ENCODE peak calls at places on chromosomes 13 and 19, in seven cellular contexts. Z, V, P, U, C, E and W are unnamed samples.

GRCh38 chr19:906480-906879 is 6.5 kb downstream of the R3HDM4 start:
- DNase-seq in Z (no peak), V (no peak), P (no peak), U (no peak), C (peak; percentile 72), E (no peak), W (no peak)

GRCh38 chr13:110984392-110984791 is 69.5 kb upstream of the ANKRD10 start:
- DNase-seq in Z (no peak), V (no peak), P (no peak), U (no peak), C (no peak), E (no peak), W (no peak)

GRCh38 chr19:5850743-5851293 is 431 bp downstream of the FUT3 start:
- DNase-seq in Z (peak; percentile 4), V (no peak), P (no peak), U (no peak), C (peak; percentile 16), E (no peak), W (no peak)

GRCh38 chr19:15280915-15281683 is 48.9 kb upstream of the EPHX3 start:
- DNase-seq in Z (peak; percentile 63), V (no peak), P (no peak), U (peak; percentile 68), C (no peak), E (no peak), W (peak; percentile 85)

GRCh38 chr13:45490068-45490467 is 25.3 kb downstream of the COG3 start:
- DNase-seq in Z (no peak), V (no peak), P (peak; percentile 24), U (no peak), C (peak; percentile 13), E (no peak), W (no peak)

GRCh38 chr13:80339841-80340642 is 884 bp downstream of the SPRY2 start:
- DNase-seq in Z (no peak), V (no peak), P (peak; percentile 77), U (no peak), C (no peak), E (no peak), W (peak; percentile 59)

GRCh38 chr19:11421607-11422098 is 2.5 kb upstream of the RGL3 start:
- DNase-seq in Z (no peak), V (peak; percentile 17), P (no peak), U (no peak), C (peak; percentile 88), E (no peak), W (peak; percentile 76)

GRCh38 chr19:19752760-19753403 is 20.0 kb upstream of the ZNF14 start:
- DNase-seq in Z (no peak), V (no peak), P (no peak), U (no peak), C (no peak), E (no peak), W (no peak)

GRCh38 chr13:73850104-73850898 is 283.9 kb downstream of the KLF12 start:
- DNase-seq in Z (no peak), V (no peak), P (no peak), U (no peak), C (no peak), E (no peak), W (no peak)

GRCh38 chr13:73851104-73851503 is 283.1 kb downstream of the KLF12 start:
- DNase-seq in Z (no peak), V (no peak), P (no peak), U (no peak), C (no peak), E (no peak), W (no peak)

GRCh38 chr13:73844986-73845385 is 289.2 kb downstream of the KLF12 start:
- DNase-seq in Z (no peak), V (no peak), P (no peak), U (no peak), C (no peak), E (no peak), W (no peak)

DNA sequence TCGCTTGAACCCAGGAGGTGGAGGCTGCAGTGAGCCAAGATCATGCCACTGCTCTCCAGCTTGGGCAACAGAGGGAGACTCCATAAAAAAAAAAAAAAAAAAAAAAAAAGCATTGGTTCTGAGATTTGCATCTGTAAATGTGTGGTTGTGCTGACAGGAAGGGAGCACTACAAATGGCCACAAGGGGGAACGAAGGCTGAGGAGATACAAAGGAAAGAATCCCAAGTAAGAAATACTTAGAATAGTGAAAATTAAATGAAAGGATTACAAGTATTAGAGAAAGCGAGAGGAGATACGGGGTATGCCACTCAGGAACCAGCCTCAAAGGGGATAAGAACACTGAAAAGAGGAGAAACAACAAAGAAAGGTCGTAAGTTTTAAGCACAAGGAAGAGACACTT is 284.9 kb downstream of the KLF12 start:
- DNase-seq in Z (peak; percentile 0), V (no peak), P (peak; percentile 12), U (no peak), C (peak; percentile 44), E (no peak), W (no peak)
- TF ChIP-seq CTCF in Z (peak; percentile 15), V (peak; percentile 47), P (no peak), U (no peak), C (peak; percentile 70), E (peak; percentile 23), W (no peak)

DNA sequence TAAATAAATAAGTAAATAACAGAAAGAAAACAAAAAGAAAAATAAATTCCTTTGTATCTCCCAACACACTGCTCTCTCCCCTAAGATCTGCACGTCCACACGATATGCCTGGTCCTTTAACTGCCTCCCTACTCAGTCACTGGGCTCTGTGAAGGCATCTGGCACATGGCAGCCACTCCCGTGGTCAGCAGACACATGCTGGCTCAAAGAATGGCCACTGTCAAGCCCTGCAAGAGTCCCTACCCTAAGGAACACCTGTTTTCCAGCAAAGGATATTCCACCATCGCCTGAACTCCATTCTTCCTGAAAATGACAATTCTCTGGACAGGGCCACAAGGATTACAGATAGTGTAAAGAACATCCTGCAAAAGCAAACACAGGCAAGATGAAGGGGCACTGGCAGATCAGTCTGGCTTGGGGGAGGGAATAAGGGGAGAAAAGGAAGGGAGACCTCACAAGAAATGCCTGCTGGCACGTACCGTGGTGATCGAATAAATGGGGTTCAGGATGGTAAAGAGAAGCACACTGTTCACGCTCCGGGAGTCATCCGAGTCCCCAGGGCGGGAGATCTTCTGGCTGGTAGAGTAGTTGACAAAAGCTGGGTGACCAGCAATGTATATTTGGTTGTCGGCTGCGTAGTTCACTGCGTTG is 4.3 kb downstream of the HNRNPL start:
- DNase-seq in Z (no peak), V (no peak), P (no peak), U (no peak), C (no peak), E (no peak), W (no peak)
- H3K4me3 ChIP-seq in Z (no peak overlapping the region), V (no peak overlapping the region), P (no peak overlapping the region), U (no peak overlapping the region), C (no peak overlapping the region), E (no peak overlapping the region), W (no peak overlapping the region)

DNA sequence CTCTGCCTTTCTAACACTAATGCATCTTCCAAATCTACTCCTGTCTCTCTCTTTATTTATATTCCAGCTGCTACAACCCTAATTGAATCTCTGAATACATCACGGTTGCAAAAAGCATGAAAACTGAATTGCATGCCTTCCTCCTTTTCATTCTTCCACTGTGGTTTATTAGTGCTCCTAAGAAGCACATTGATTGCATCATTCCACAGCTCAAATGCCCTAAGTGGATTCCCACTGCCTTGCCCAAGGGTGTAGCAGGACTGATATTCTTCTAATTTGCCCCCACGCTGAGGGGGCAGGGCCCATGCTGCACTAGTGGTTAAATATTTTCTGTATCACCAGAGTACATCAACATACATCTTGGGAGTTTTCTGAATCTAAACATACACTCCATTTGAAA is 640.8 kb downstream of the EFNB2 start:
- DNase-seq in Z (no peak), V (no peak), P (no peak), U (no peak), C (no peak), E (no peak), W (no peak)
- TF ChIP-seq CTCF in Z (no peak), V (no peak), P (no peak), U (no peak), C (no peak), E (no peak), W (no peak)

GRCh38 chr13:55347528-55347927 is 1793.2 kb upstream of the PRR20A start:
- DNase-seq in Z (no peak), V (no peak), P (no peak), U (no peak), C (no peak), E (no peak), W (no peak)
- H3K4me3 ChIP-seq in Z (no peak overlapping the region), V (no peak overlapping the region), P (no peak overlapping the region), U (no peak overlapping the region), C (no peak overlapping the region), E (no peak overlapping the region), W (no peak overlapping the region)

GRCh38 chr19:34856052-34856451 is 70.7 kb upstream of the ZNF30 start:
- DNase-seq in Z (no peak), V (no peak), P (no peak), U (no peak), C (no peak), E (no peak), W (no peak)

GRCh38 chr19:34847393-34847792 is 74.4 kb upstream of the ZNF599 start:
- DNase-seq in Z (no peak), V (no peak), P (peak; percentile 19), U (no peak), C (no peak), E (no peak), W (no peak)

GRCh38 chr19:34853369-34853768 is 73.3 kb upstream of the ZNF30 start:
- DNase-seq in Z (no peak), V (no peak), P (no peak), U (no peak), C (peak; percentile 39), E (no peak), W (no peak)

DNA sequence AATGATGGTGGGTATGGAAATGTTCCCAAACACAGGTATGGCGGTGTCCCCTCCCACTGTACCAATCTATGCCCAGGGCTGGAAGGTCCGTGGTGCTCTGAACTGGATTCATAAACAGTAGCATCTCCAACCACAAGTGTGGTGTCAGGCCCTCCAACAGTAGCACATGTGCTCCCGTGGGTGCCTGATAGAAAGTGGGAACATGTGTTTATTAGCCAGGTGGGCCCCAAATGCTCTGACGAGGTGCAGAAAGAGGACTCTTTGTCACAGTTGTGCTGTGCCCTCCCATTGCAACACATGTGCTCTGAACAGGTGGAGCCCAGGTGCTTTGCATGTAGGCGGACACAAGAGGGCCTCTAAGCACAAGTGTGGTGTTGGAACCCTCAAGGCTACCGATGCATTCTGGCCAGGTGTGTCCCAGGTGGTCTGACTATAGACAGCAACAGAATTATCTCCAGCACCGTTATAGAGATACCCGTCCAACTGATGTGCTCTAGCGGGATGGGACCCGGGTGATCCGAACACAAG is 75.4 kb upstream of the ZNF30 start:
- DNase-seq in Z (no peak), V (no peak), P (no peak), U (no peak), C (peak; percentile 65), E (no peak), W (no peak)
- TF ChIP-seq CTCF in Z (peak; percentile 29), V (no peak), P (no peak), U (no peak), C (peak; percentile 61), E (no peak), W (no peak)

DNA sequence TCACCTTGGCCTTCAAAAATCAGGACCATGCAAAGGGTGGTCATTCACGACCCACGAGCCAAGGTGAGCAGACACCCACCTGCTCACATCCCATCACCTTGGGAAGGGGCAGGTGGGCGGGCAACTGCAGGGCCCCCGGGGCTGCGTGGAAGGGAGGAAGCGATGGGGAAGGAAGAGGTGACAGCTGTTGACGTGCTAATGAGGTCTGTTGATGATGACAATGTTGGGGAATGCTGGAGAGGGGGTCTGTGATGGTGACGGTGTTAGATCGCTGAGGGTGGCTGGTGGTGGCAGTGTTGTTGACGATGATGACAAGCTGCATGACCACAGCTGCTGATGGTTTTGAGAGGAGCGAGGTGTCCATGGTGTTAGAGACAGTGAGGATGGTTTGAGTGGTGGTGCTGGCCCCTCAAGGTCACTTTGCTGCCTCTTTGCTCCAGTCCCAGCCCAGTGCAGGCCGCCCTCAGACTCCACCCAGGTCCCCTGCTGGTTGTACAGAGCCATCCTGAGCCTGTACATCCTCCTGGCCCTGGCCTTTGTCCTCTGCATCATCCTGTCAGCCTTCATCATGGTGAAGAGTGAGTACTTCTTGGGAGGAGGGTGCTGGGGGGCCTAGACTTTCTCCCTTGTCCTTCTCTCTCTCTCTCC is 898 bp downstream of the MCEMP1 start:
- DNase-seq in Z (no peak), V (no peak), P (peak; percentile 51), U (no peak), C (no peak), E (no peak), W (no peak)
- H3K4me3 ChIP-seq in Z (no peak overlapping the region), V (no peak overlapping the region), P (peak overlapping the region; percentile 2), U (no peak overlapping the region), C (no peak overlapping the region), E (no peak overlapping the region), W (no peak overlapping the region)